ENCODE peak calls at places on chromosomes 11 and 22, in four cellular contexts. Q is GM12878, Y is tibial nerve, E is stomach. X is an unnamed sample.

GRCh38 chr22:50712341-50713007 is 25.5 kb upstream of the ACR start:
- DNase-seq in Q (no peak), Y (no peak), E (no peak), X (no peak)

GRCh38 chr11:97332271-97332670 is 942.5 kb downstream of the JRKL start:
- DNase-seq in Q (no peak), Y (no peak), E (no peak), X (no peak)

GRCh38 chr22:38697055-38697980 is 3.4 kb downstream of the JOSD1 start:
- DNase-seq in Q (no peak), Y (no peak), E (peak; percentile 70), X (no peak)

GRCh38 chr22:33842421-33843094 is 77.7 kb downstream of the LARGE1 start:
- DNase-seq in Q (no peak), Y (no peak), E (no peak), X (no peak)

GRCh38 chr11:63673579-63673978 is 2.4 kb upstream of the ATL3 start:
- DNase-seq in Q (no peak), Y (no peak), E (no peak), X (no peak)

GRCh38 chr11:94844031-94844430 is 75.9 kb downstream of the AMOTL1 start:
- DNase-seq in Q (no peak), Y (no peak), E (no peak), X (no peak)

GRCh38 chr11:1559103-1559951 is 12.7 kb downstream of the DUSP8 start:
- DNase-seq in Q (no peak), Y (peak; percentile 72), E (peak; percentile 94), X (peak; percentile 95)

GRCh38 chr11:35590412-35590811 is 27.8 kb upstream of the FJX1 start:
- DNase-seq in Q (no peak), Y (no peak), E (no peak), X (no peak)

GRCh38 chr22:32864041-32864440 is 62.5 kb downstream of the TIMP3 start:
- DNase-seq in Q (no peak), Y (no peak), E (no peak), X (no peak)

GRCh38 chr22:47061226-47061625 is 298.8 kb downstream of the TBC1D22A start:
- DNase-seq in Q (no peak), Y (no peak), E (no peak), X (no peak)

GRCh38 chr11:19201737-19202605 is at the start of gene CSRP3:
- DNase-seq in Q (no peak), Y (no peak), E (no peak), X (no peak)

GRCh38 chr11:65887723-65888162 is 528 bp downstream of the FIBP start:
- DNase-seq in Q (no peak), Y (no peak), E (no peak), X (no peak)

GRCh38 chr22:25085930-25086901 is 113.4 kb upstream of the CRYBB3 start:
- DNase-seq in Q (peak; percentile 79), Y (peak; percentile 27), E (no peak), X (no peak)

GRCh38 chr11:118602331-118602730 is 5.1 kb upstream of the PHLDB1 start:
- DNase-seq in Q (no peak), Y (no peak), E (peak; percentile 3), X (no peak)

GRCh38 chr11:80155412-80156017 is 714.7 kb upstream of the TENM4 start:
- DNase-seq in Q (no peak), Y (no peak), E (no peak), X (no peak)

GRCh38 chr11:64267207-64267945 is 16.0 kb downstream of the PLCB3 start:
- DNase-seq in Q (no peak), Y (no peak), E (no peak), X (peak; percentile 85)

GRCh38 chr22:25746012-25746373 is 4.0 kb downstream of the MYO18B start:
- DNase-seq in Q (no peak), Y (no peak), E (no peak), X (no peak)

GRCh38 chr11:1122356-1123002 is 35.3 kb upstream of the MUC5AC start:
- DNase-seq in Q (no peak), Y (no peak), E (peak; percentile 15), X (peak; percentile 12)

GRCh38 chr11:3840870-3841425 is at the start of gene RHOG:
- DNase-seq in Q (no peak), Y (peak; percentile 60), E (peak; percentile 81), X (peak; percentile 96)

GRCh38 chr11:116539211-116539610 is 233.6 kb downstream of the BUD13 start:
- DNase-seq in Q (no peak), Y (no peak), E (no peak), X (no peak)

GRCh38 chr22:38760477-38761201 is 4.8 kb upstream of the SUN2 start:
- DNase-seq in Q (no peak), Y (no peak), E (no peak), X (no peak)

GRCh38 chr11:58829736-58830135 is 14.8 kb downstream of the GLYATL2 start:
- DNase-seq in Q (no peak), Y (no peak), E (no peak), X (no peak)

GRCh38 chr11:115521874-115522273 is 17.7 kb upstream of the CADM1 start:
- DNase-seq in Q (no peak), Y (no peak), E (no peak), X (no peak)

GRCh38 chr11:67673902-67674301 is 521 bp downstream of the ALDH3B2 start:
- DNase-seq in Q (no peak), Y (no peak), E (no peak), X (no peak)

GRCh38 chr22:49703391-49703926 is 124.2 kb downstream of the BRD1 start:
- DNase-seq in Q (no peak), Y (peak; percentile 4), E (no peak), X (no peak)

GRCh38 chr11:63567044-63567840 is 4.1 kb upstream of the PLAAT2 start:
- DNase-seq in Q (peak; percentile 95), Y (no peak), E (no peak), X (peak; percentile 51)

GRCh38 chr11:121841487-121842167 is 274.4 kb downstream of the BLID start:
- DNase-seq in Q (no peak), Y (no peak), E (no peak), X (no peak)

GRCh38 chr11:76380161-76380976 is 563 bp downstream of the THAP12 start:
- DNase-seq in Q (no peak), Y (no peak), E (no peak), X (peak; percentile 91)

GRCh38 chr11:10565493-10565892 is 3.0 kb downstream of the LYVE1 start:
- DNase-seq in Q (no peak), Y (no peak), E (no peak), X (no peak)

GRCh38 chr11:62665075-62665629 is at the start of the genes C11orf98 and CSKMT:
- DNase-seq in Q (no peak), Y (peak; percentile 91), E (peak; percentile 95), X (peak; percentile 98)

GRCh38 chr11:128299132-128299726 is 288.1 kb downstream of the ETS1 start:
- DNase-seq in Q (peak; percentile 76), Y (peak; percentile 20), E (no peak), X (peak; percentile 47)

GRCh38 chr11:17208257-17208999 is 642 bp upstream of the PIK3C2A start:
- DNase-seq in Q (no peak), Y (no peak), E (peak; percentile 65), X (no peak)

GRCh38 chr11:100930185-100930778 is 199.3 kb downstream of the PGR start:
- DNase-seq in Q (no peak), Y (no peak), E (no peak), X (no peak)

GRCh38 chr11:71283960-71284359 is 31.6 kb upstream of the SHANK2 start:
- DNase-seq in Q (no peak), Y (no peak), E (peak; percentile 94), X (peak; percentile 87)
- TF ChIP-seq EP300 in Q (no peak), Y (no peak), E (no peak), X (no peak)

GRCh38 chr22:40805239-40805638 is 13.9 kb downstream of the SLC25A17 start:
- DNase-seq in Q (no peak), Y (no peak), E (no peak), X (no peak)

GRCh38 chr22:40806711-40807110 is 12.4 kb downstream of the SLC25A17 start:
- DNase-seq in Q (no peak), Y (no peak), E (no peak), X (no peak)

GRCh38 chr22:40803292-40803691 is 15.9 kb downstream of the SLC25A17 start:
- DNase-seq in Q (no peak), Y (no peak), E (no peak), X (no peak)

GRCh38 chr22:40805699-40806203 is 13.4 kb downstream of the SLC25A17 start:
- DNase-seq in Q (no peak), Y (no peak), E (no peak), X (no peak)

DNA sequence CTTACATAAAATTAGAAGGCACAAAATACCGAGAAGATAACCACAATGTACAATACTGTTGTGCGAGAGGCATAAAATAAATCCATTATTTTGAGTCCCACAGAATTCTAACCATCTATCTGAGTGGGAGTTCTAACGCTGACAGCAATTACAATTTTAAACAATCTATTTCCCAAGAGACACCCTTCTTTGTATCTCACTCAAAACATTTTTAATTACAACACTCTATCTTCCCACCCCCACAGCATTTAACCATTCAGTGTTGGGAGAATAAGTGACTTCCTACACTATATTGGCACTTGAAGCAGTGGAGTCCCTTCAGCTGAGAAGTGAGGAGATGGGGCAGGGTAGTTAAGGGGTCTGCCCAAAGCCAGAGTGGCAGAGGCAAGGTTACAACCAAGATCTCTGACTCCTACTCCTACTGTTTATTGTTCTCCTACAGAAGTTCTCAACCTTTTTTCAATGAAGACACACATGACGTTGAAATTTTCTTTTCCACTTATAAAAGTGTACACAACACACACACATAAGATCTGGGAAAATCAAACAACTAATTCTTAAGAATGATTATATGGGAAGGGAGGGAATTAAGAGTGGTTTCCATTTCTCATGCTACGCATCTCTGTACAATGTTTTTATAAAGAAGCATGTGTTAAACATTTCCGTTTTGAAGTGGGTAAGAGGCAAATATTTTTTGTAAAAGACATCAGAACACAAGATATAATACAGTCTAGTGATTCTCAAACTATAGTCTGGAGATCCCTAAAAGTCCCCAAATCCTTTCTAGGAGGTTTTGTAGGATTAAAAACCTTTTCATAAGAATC is 10.9 kb downstream of the SLC25A17 start:
- DNase-seq in Q (no peak), Y (no peak), E (no peak), X (no peak)
- TF ChIP-seq POLR2A in Q (no peak), Y (no peak), E (no peak), X (no peak)

GRCh38 chr11:2564008-2564530 is 119.3 kb downstream of the KCNQ1 start:
- DNase-seq in Q (no peak), Y (no peak), E (no peak), X (no peak)

GRCh38 chr11:2564588-2565440 is 120.0 kb downstream of the KCNQ1 start:
- DNase-seq in Q (no peak), Y (peak; percentile 8), E (no peak), X (no peak)

GRCh38 chr11:2562181-2562581 is 117.4 kb downstream of the KCNQ1 start:
- DNase-seq in Q (no peak), Y (peak; percentile 14), E (peak; percentile 76), X (peak; percentile 71)

GRCh38 chr11:2562897-2563215 is 118.0 kb downstream of the KCNQ1 start:
- DNase-seq in Q (no peak), Y (no peak), E (no peak), X (no peak)

GRCh38 chr11:2563216-2564007 is 118.6 kb downstream of the KCNQ1 start:
- DNase-seq in Q (no peak), Y (peak; percentile 8), E (no peak), X (no peak)
- H3K4me1 ChIP-seq in Q (no peaks in the 10 kb centered on the region), Y (no peaks in the 10 kb centered on the region), E (peaks cover 22% of the 10 kb centered on the region), X (peaks cover 5% of the 10 kb centered on the region)

DNA sequence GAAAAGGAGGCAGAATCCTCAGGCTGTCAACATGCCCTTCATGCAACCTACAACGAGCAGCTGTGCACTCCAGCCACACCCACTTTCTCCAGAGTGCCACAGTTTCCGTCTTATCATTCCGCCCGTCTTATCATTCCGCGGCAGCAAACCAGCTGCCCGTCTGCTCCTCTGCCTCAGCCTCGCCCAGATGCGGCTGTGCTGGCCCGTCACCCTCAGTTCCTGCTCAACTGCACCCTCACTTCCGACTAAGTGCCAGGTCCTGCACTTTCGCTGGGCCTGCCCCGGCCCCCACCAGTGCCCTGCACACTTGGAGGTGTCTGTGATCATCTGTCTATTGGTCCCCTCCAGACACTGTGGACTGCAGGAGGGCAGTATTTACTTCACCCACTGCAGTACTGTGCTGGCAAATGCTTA is 43.7 kb downstream of the MICAL3 start:
- DNase-seq in Q (no peak), Y (no peak), E (peak; percentile 48), X (peak; percentile 83)
- TF ChIP-seq EP300 in Q (no peak), Y (no peak), E (no peak), X (no peak)